ENCODE peak calls at places on chromosomes 6 and 20, in four cellular contexts. O is LHCN-M2, Z is thoracic aorta, H is NCI-H446 treated with DMSO at 0.1 percent for 48 hours. K is an unnamed sample.

GRCh38 chr6:165733487-165733791 is 70.4 kb upstream of the PDE10A start:
- DNase-seq in O (no peak), Z (no peak), H (no peak), K (no peak)

GRCh38 chr6:93721386-93722048 is 302.2 kb upstream of the EPHA7 start:
- DNase-seq in O (peak), Z (no peak), H (peak), K (no peak)

GRCh38 chr6:44180406-44180805 is 21.8 kb downstream of the CAPN11 start:
- DNase-seq in O (no peak), Z (no peak), H (no peak), K (no peak)

GRCh38 chr6:122079906-122080305 is 319.5 kb upstream of the HSF2 start:
- DNase-seq in O (no peak), Z (no peak), H (no peak), K (no peak)

GRCh38 chr6:50555982-50556381 is 157.3 kb upstream of the TFAP2D start:
- DNase-seq in O (no peak), Z (no peak), H (no peak), K (no peak)

GRCh38 chr6:129767776-129768490 is 58.0 kb upstream of the ARHGAP18 start:
- DNase-seq in O (no peak), Z (no peak), H (no peak), K (no peak)

GRCh38 chr6:170086639-170087420 is 204.0 kb downstream of the DLL1 start:
- DNase-seq in O (no peak), Z (no peak), H (no peak), K (no peak)

GRCh38 chr6:3356824-3357420 is 98.2 kb downstream of the PSMG4 start:
- DNase-seq in O (no peak), Z (no peak), H (no peak), K (no peak)

GRCh38 chr6:154508573-154509375 is 1.7 kb downstream of the CNKSR3 start:
- DNase-seq in O (peak), Z (no peak), H (no peak), K (no peak)

GRCh38 chr6:15429146-15430110 is 183.6 kb downstream of the JARID2 start:
- DNase-seq in O (peak), Z (no peak), H (no peak), K (no peak)

GRCh38 chr6:81890846-81891245 is 138.4 kb upstream of the TENT5A start:
- DNase-seq in O (peak), Z (no peak), H (no peak), K (no peak)

GRCh38 chr20:3714092-3714491 is 1.7 kb upstream of the SIGLEC1 start:
- DNase-seq in O (no peak), Z (no peak), H (no peak), K (no peak)

GRCh38 chr6:14335071-14335470 is 217.5 kb downstream of the CD83 start:
- DNase-seq in O (no peak), Z (no peak), H (no peak), K (no peak)

GRCh38 chr20:5041433-5041832 is 40.1 kb upstream of the SLC23A2 start:
- DNase-seq in O (peak), Z (no peak), H (no peak), K (no peak)